ENCODE peak calls at places on chromosomes 6 and 20, in five cellular contexts. One of them, this sample, is unnamed.

GRCh38 chr6:135170238-135170637 is 10.9 kb upstream of the MYB start:
- DNase-seq in A549: no peak
- DNase-seq in HepG2: no peak
- DNase-seq in GM12878: no peak
- DNase-seq in K562: no peak
- DNase-seq in this sample: no peak

GRCh38 chr6:48200874-48201273 is 89.9 kb upstream of the PTCHD4 start:
- DNase-seq in A549: no peak
- DNase-seq in HepG2: peak; percentile 18
- DNase-seq in GM12878: no peak
- DNase-seq in K562: no peak
- DNase-seq in this sample: no peak

GRCh38 chr6:125002090-125002741 is 40.0 kb downstream of the RNF217 start:
- DNase-seq in A549: no peak
- DNase-seq in HepG2: no peak
- DNase-seq in GM12878: no peak
- DNase-seq in K562: no peak
- DNase-seq in this sample: peak; percentile 18

GRCh38 chr6:145903356-145904102 is 60.6 kb downstream of the SHPRH start:
- DNase-seq in A549: peak; percentile 10
- DNase-seq in HepG2: peak; percentile 69
- DNase-seq in GM12878: no peak
- DNase-seq in K562: no peak
- DNase-seq in this sample: no peak

GRCh38 chr6:92132446-92132845 is 1286.9 kb downstream of the EPHA7 start:
- DNase-seq in A549: no peak
- DNase-seq in HepG2: no peak
- DNase-seq in GM12878: no peak
- DNase-seq in K562: no peak
- DNase-seq in this sample: no peak

GRCh38 chr6:100134297-100134696 is 140.3 kb upstream of the MCHR2 start:
- DNase-seq in A549: no peak
- DNase-seq in HepG2: no peak
- DNase-seq in GM12878: no peak
- DNase-seq in K562: no peak
- DNase-seq in this sample: no peak

GRCh38 chr6:81769834-81770233 is 17.4 kb upstream of the TENT5A start:
- DNase-seq in A549: no peak
- DNase-seq in HepG2: no peak
- DNase-seq in GM12878: no peak
- DNase-seq in K562: no peak
- DNase-seq in this sample: peak; percentile 49

GRCh38 chr6:55853008-55854001 is 22.1 kb downstream of the BMP5 start:
- DNase-seq in A549: no peak
- DNase-seq in HepG2: no peak
- DNase-seq in GM12878: no peak
- DNase-seq in K562: no peak
- DNase-seq in this sample: no peak

GRCh38 chr6:57021086-57021720 is 25.3 kb upstream of the KIAA1586 start:
- DNase-seq in A549: peak; percentile 42
- DNase-seq in HepG2: peak; percentile 46
- DNase-seq in GM12878: no peak
- DNase-seq in K562: peak; percentile 56
- DNase-seq in this sample: peak; percentile 85

GRCh38 chr20:12570371-12570770 is 438.4 kb upstream of the SPTLC3 start:
- DNase-seq in A549: peak; percentile 58
- DNase-seq in HepG2: peak; percentile 76
- DNase-seq in GM12878: no peak
- DNase-seq in K562: no peak
- DNase-seq in this sample: peak; percentile 87

GRCh38 chr6:138310294-138310693 is 67.4 kb upstream of the SMIM28 start:
- DNase-seq in A549: no peak
- DNase-seq in HepG2: no peak
- DNase-seq in GM12878: no peak
- DNase-seq in K562: no peak
- DNase-seq in this sample: no peak

GRCh38 chr20:57473246-57474042 is 51.5 kb downstream of the CTCFL start:
- DNase-seq in A549: no peak
- DNase-seq in HepG2: no peak
- DNase-seq in GM12878: peak; percentile 68
- DNase-seq in K562: no peak
- DNase-seq in this sample: peak; percentile 36

GRCh38 chr6:154157082-154157481 is 118.0 kb downstream of the OPRM1 start:
- DNase-seq in A549: no peak
- DNase-seq in HepG2: no peak
- DNase-seq in GM12878: no peak
- DNase-seq in K562: no peak
- DNase-seq in this sample: no peak

GRCh38 chr20:45247860-45248259 is 6.5 kb downstream of the SLPI start:
- DNase-seq in A549: no peak
- DNase-seq in HepG2: no peak
- DNase-seq in GM12878: no peak
- DNase-seq in K562: no peak
- DNase-seq in this sample: no peak

GRCh38 chr6:12523726-12524125 is 192.8 kb upstream of the PHACTR1 start:
- DNase-seq in A549: no peak
- DNase-seq in HepG2: no peak
- DNase-seq in GM12878: no peak
- DNase-seq in K562: no peak
- DNase-seq in this sample: no peak

GRCh38 chr6:146857960-146858308 is 259.2 kb downstream of the ADGB start:
- DNase-seq in A549: peak; percentile 7
- DNase-seq in HepG2: no peak
- DNase-seq in GM12878: no peak
- DNase-seq in K562: peak; percentile 52
- DNase-seq in this sample: peak; percentile 61

GRCh38 chr6:166338854-166339253 is 3.5 kb downstream of the SFT2D1 start:
- DNase-seq in A549: no peak
- DNase-seq in HepG2: no peak
- DNase-seq in GM12878: no peak
- DNase-seq in K562: no peak
- DNase-seq in this sample: no peak

GRCh38 chr6:30615219-30615957 is 1.7 kb downstream of the PPP1R10 start:
- DNase-seq in A549: peak; percentile 79
- DNase-seq in HepG2: peak; percentile 83
- DNase-seq in GM12878: no peak
- DNase-seq in K562: no peak
- DNase-seq in this sample: peak; percentile 89

GRCh38 chr20:44418069-44418905 is 57.4 kb upstream of the TTPAL start:
- DNase-seq in A549: no peak
- DNase-seq in HepG2: peak; percentile 61
- DNase-seq in GM12878: no peak
- DNase-seq in K562: no peak
- DNase-seq in this sample: no peak

GRCh38 chr20:35820715-35821114 is 48.9 kb downstream of the PHF20 start:
- DNase-seq in A549: no peak
- DNase-seq in HepG2: no peak
- DNase-seq in GM12878: no peak
- DNase-seq in K562: no peak
- DNase-seq in this sample: no peak

GRCh38 chr6:33566182-33567084 is 13.6 kb downstream of the BAK1 start:
- DNase-seq in A549: no peak
- DNase-seq in HepG2: no peak
- DNase-seq in GM12878: no peak
- DNase-seq in K562: peak; percentile 13
- DNase-seq in this sample: no peak

GRCh38 chr6:33834401-33835392 is 30.9 kb upstream of the MLN start:
- DNase-seq in A549: no peak
- DNase-seq in HepG2: no peak
- DNase-seq in GM12878: no peak
- DNase-seq in K562: peak; percentile 70
- DNase-seq in this sample: no peak

GRCh38 chr6:28443112-28443773 is at the start of gene ZSCAN23:
- DNase-seq in A549: no peak
- DNase-seq in HepG2: peak; percentile 58
- DNase-seq in GM12878: peak; percentile 34
- DNase-seq in K562: peak; percentile 35
- DNase-seq in this sample: peak; percentile 96

GRCh38 chr6:52049252-52050050 is 38.0 kb downstream of the PKHD1 start:
- DNase-seq in A549: peak; percentile 21
- DNase-seq in HepG2: peak; percentile 33
- DNase-seq in GM12878: peak; percentile 11
- DNase-seq in K562: peak; percentile 38
- DNase-seq in this sample: peak; percentile 77

DNA sequence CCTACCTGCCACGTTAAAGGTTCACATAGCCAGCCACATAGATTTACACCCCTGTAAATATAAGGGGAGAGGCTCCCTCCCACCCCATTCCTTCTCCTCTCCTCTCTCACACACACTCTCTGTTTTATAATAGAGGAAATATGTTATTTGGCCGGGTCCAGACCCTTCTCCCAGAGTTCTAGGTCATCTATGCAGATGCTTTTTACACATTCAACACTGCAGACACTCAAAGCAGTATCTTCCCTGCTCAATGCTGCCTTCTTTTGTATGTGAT is 706 bp upstream of the DEK start:
- DNase-seq in A549: no peak
- DNase-seq in HepG2: no peak
- DNase-seq in GM12878: no peak
- DNase-seq in K562: no peak
- DNase-seq in this sample: no peak
- TF ChIP-seq JUNB in A549: no peak
- TF ChIP-seq JUNB in HepG2: no peak
- TF ChIP-seq JUNB in GM12878: no peak
- TF ChIP-seq JUNB in K562: no peak
- TF ChIP-seq JUNB in this sample: no peak

GRCh38 chr6:41715779-41716515 is 19.5 kb downstream of the TFEB start:
- DNase-seq in A549: no peak
- DNase-seq in HepG2: no peak
- DNase-seq in GM12878: no peak
- DNase-seq in K562: no peak
- DNase-seq in this sample: no peak

GRCh38 chr6:41712651-41713103 is 22.7 kb downstream of the TFEB start:
- DNase-seq in A549: peak; percentile 70
- DNase-seq in HepG2: no peak
- DNase-seq in GM12878: no peak
- DNase-seq in K562: no peak
- DNase-seq in this sample: no peak

GRCh38 chr6:41713650-41714291 is 21.6 kb downstream of the TFEB start:
- DNase-seq in A549: no peak
- DNase-seq in HepG2: no peak
- DNase-seq in GM12878: peak; percentile 81
- DNase-seq in K562: no peak
- DNase-seq in this sample: no peak

GRCh38 chr6:41713161-41713649 is 22.2 kb downstream of the TFEB start:
- DNase-seq in A549: peak; percentile 65
- DNase-seq in HepG2: no peak
- DNase-seq in GM12878: no peak
- DNase-seq in K562: no peak
- DNase-seq in this sample: no peak

GRCh38 chr6:41714556-41715273 is 20.7 kb downstream of the TFEB start:
- DNase-seq in A549: no peak
- DNase-seq in HepG2: no peak
- DNase-seq in GM12878: no peak
- DNase-seq in K562: no peak
- DNase-seq in this sample: no peak
- H3K27ac ChIP-seq in A549: peak overlapping the region; percentile 98
- H3K27ac ChIP-seq in HepG2: no peak overlapping the region
- H3K27ac ChIP-seq in GM12878: peak overlapping the region; percentile 84
- H3K27ac ChIP-seq in K562: no peak overlapping the region
- H3K27ac ChIP-seq in this sample: no peak overlapping the region

GRCh38 chr20:37413023-37413334 is 67.0 kb downstream of the SRC start:
- DNase-seq in A549: no peak
- DNase-seq in HepG2: no peak
- DNase-seq in GM12878: no peak
- DNase-seq in K562: no peak
- DNase-seq in this sample: no peak
- H3K4me1 ChIP-seq in A549: no peaks in the 10 kb centered on the region
- H3K4me1 ChIP-seq in HepG2: peaks cover 38% of the 10 kb centered on the region
- H3K4me1 ChIP-seq in GM12878: peaks cover 28% of the 10 kb centered on the region
- H3K4me1 ChIP-seq in K562: peaks cover 4% of the 10 kb centered on the region
- H3K4me1 ChIP-seq in this sample: peaks cover 53% of the 10 kb centered on the region

DNA sequence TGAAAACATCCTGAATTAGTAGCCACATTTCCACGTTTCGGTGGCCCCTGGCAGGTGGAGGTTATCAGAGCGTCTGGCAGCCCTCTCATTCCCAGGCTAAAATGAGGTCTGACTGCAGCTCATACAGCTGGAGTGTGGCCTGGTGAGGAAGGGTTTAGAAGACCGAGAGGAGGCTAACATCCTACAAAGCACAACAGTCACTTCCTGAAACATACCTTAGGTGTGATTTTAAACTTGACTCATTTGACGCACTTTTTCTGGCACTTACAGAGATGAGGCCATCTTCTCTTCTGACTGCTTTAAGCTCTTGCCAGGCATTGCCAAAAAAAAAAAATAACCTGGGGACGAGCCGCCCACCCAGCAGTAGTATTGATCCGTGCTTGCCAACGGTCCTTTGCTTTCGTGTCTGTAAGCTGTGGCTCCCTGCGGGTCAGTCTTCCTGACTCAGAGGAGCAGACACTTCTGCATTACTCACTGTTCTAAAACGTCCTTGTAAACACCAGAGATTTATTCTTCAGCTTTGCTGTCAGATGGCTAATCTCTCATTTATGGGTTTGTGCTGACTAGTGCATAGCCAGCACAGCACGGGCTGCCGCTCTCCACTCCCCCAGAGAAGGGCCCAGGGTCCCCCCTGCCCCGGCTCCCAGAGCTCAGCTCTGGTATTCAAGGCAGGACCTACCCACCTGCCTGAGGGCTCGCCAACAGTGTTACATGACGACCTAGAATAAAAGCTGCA is 78.4 kb upstream of the FRMD1 start:
- DNase-seq in A549: peak; percentile 42
- DNase-seq in HepG2: no peak
- DNase-seq in GM12878: no peak
- DNase-seq in K562: no peak
- DNase-seq in this sample: peak; percentile 35
- TF ChIP-seq JUNB in A549: peak; percentile 24
- TF ChIP-seq JUNB in HepG2: no peak
- TF ChIP-seq JUNB in GM12878: no peak
- TF ChIP-seq JUNB in K562: no peak
- TF ChIP-seq JUNB in this sample: no peak